ENCODE peak calls at places on chromosomes 7 and 10, in six cellular contexts. One of them, this sample, is unnamed.

GRCh38 chr7:13822678-13823077 is 166.8 kb downstream of the ETV1 start:
- DNase-seq in activated CD8-positive, alpha-beta T cell treated with anti-CD3 and anti-CD28 coated beads for 36 hours: no peak
- DNase-seq in ELR: peak
- DNase-seq in glutamatergic neuron: no peak
- DNase-seq in NCI-H446: no peak
- DNase-seq in uterus: no peak
- DNase-seq in this sample: no peak

GRCh38 chr10:34474060-34474376 is 341.1 kb downstream of the PARD3 start:
- DNase-seq in activated CD8-positive, alpha-beta T cell treated with anti-CD3 and anti-CD28 coated beads for 36 hours: no peak
- DNase-seq in ELR: peak
- DNase-seq in glutamatergic neuron: no peak
- DNase-seq in NCI-H446: no peak
- DNase-seq in uterus: no peak
- DNase-seq in this sample: peak

GRCh38 chr10:94183666-94184264 is 179.0 kb downstream of the NOC3L start:
- DNase-seq in activated CD8-positive, alpha-beta T cell treated with anti-CD3 and anti-CD28 coated beads for 36 hours: peak
- DNase-seq in ELR: peak
- DNase-seq in glutamatergic neuron: no peak
- DNase-seq in NCI-H446: no peak
- DNase-seq in uterus: no peak
- DNase-seq in this sample: peak

GRCh38 chr10:133048926-133049325 is 38.8 kb upstream of the ADGRA1 start:
- DNase-seq in activated CD8-positive, alpha-beta T cell treated with anti-CD3 and anti-CD28 coated beads for 36 hours: no peak
- DNase-seq in ELR: no peak
- DNase-seq in glutamatergic neuron: no peak
- DNase-seq in NCI-H446: no peak
- DNase-seq in uterus: no peak
- DNase-seq in this sample: no peak

GRCh38 chr10:104247513-104248146 is 7.1 kb upstream of the GSTO1 start:
- DNase-seq in activated CD8-positive, alpha-beta T cell treated with anti-CD3 and anti-CD28 coated beads for 36 hours: no peak
- DNase-seq in ELR: no peak
- DNase-seq in glutamatergic neuron: no peak
- DNase-seq in NCI-H446: no peak
- DNase-seq in uterus: no peak
- DNase-seq in this sample: no peak

GRCh38 chr10:97593423-97593822 is 3.9 kb downstream of the C10orf62 start:
- DNase-seq in activated CD8-positive, alpha-beta T cell treated with anti-CD3 and anti-CD28 coated beads for 36 hours: no peak
- DNase-seq in ELR: no peak
- DNase-seq in glutamatergic neuron: no peak
- DNase-seq in NCI-H446: no peak
- DNase-seq in uterus: peak
- DNase-seq in this sample: no peak

GRCh38 chr10:95312986-95313495 is 22.2 kb upstream of the PDLIM1 start:
- DNase-seq in activated CD8-positive, alpha-beta T cell treated with anti-CD3 and anti-CD28 coated beads for 36 hours: no peak
- DNase-seq in ELR: no peak
- DNase-seq in glutamatergic neuron: no peak
- DNase-seq in NCI-H446: no peak
- DNase-seq in uterus: no peak
- DNase-seq in this sample: no peak

GRCh38 chr7:135756191-135756590 is 7.6 kb upstream of the FAM180A start:
- DNase-seq in activated CD8-positive, alpha-beta T cell treated with anti-CD3 and anti-CD28 coated beads for 36 hours: no peak
- DNase-seq in ELR: no peak
- DNase-seq in glutamatergic neuron: no peak
- DNase-seq in NCI-H446: no peak
- DNase-seq in uterus: no peak
- DNase-seq in this sample: no peak

GRCh38 chr10:89251417-89252224 is at the start of gene LIPA:
- DNase-seq in activated CD8-positive, alpha-beta T cell treated with anti-CD3 and anti-CD28 coated beads for 36 hours: peak
- DNase-seq in ELR: peak
- DNase-seq in glutamatergic neuron: peak
- DNase-seq in NCI-H446: peak
- DNase-seq in uterus: peak
- DNase-seq in this sample: peak

GRCh38 chr10:36494386-36494785 is 631.0 kb upstream of the ANKRD30A start:
- DNase-seq in activated CD8-positive, alpha-beta T cell treated with anti-CD3 and anti-CD28 coated beads for 36 hours: no peak
- DNase-seq in ELR: peak
- DNase-seq in glutamatergic neuron: no peak
- DNase-seq in NCI-H446: no peak
- DNase-seq in uterus: peak
- DNase-seq in this sample: peak

This sample was measured in stromal cell of bone marrow.